ENCODE peak calls at places on chromosomes 7 and 10, in nine cellular contexts. P is heart right ventricle, G is IMR-90, X is PC-9, T is adrenal gland, A is heart left ventricle, J is brain microvascular endothelial cell, K is dorsolateral prefrontal cortex, D is MM.1S. Z is an unnamed sample.

GRCh38 chr10:16986406-16987128 is 143.0 kb downstream of the CUBN start:
- DNase-seq in D (no peak), P (no peak), X (no peak), G (peak), J (peak), A (no peak), T (no peak), K (no peak), Z (no peak)

GRCh38 chr10:74628136-74628535 is 198.3 kb upstream of the KAT6B start:
- DNase-seq in X (no peak), J (no peak), D (no peak), A (no peak), K (no peak), T (no peak), G (peak), P (no peak), Z (no peak)

GRCh38 chr7:113410791-113411190 is 292.4 kb upstream of the SMIM30 start:
- DNase-seq in J (no peak), K (no peak), A (no peak), D (no peak), T (no peak), G (no peak), X (no peak), P (no peak), Z (no peak)

GRCh38 chr7:70595741-70596574 is 536.0 kb upstream of the GALNT17 start:
- DNase-seq in J (no peak), P (no peak), K (no peak), D (peak), A (no peak), X (no peak), T (no peak), G (no peak), Z (no peak)

GRCh38 chr10:116737582-116738358 is 4.6 kb downstream of the HSPA12A start:
- DNase-seq in G (no peak), X (no peak), J (no peak), P (no peak), K (peak), T (no peak), D (no peak), A (no peak), Z (no peak)

GRCh38 chr7:151895008-151895661 is 18.2 kb upstream of the PRKAG2 start:
- DNase-seq in T (no peak), X (no peak), D (no peak), A (no peak), K (no peak), G (no peak), J (no peak), P (no peak), Z (no peak)

GRCh38 chr7:66781408-66782090 is 41.0 kb downstream of the RABGEF1 start:
- DNase-seq in P (no peak), A (no peak), X (no peak), G (no peak), T (no peak), J (no peak), K (no peak), D (no peak), Z (no peak)

GRCh38 chr10:13503745-13504463 is 24.9 kb downstream of the BEND7 start:
- DNase-seq in G (peak), J (peak), K (no peak), A (no peak), P (no peak), D (no peak), X (no peak), T (no peak), Z (no peak)

GRCh38 chr7:27960415-27960814 is 220.2 kb downstream of the JAZF1 start:
- DNase-seq in T (no peak), A (no peak), G (no peak), P (no peak), X (no peak), D (no peak), J (no peak), K (no peak), Z (no peak)

GRCh38 chr7:139830779-139831498 is 1.9 kb downstream of the TBXAS1 start:
- DNase-seq in X (no peak), D (no peak), G (no peak), P (no peak), K (no peak), A (no peak), J (no peak), T (no peak), Z (no peak)

GRCh38 chr7:22718911-22719420 is 8.0 kb upstream of the IL6 start:
- DNase-seq in G (no peak), A (no peak), X (no peak), K (no peak), D (no peak), P (no peak), J (no peak), T (no peak), Z (no peak)

GRCh38 chr7:153297141-153297540 is 537.6 kb downstream of the ACTR3B start:
- DNase-seq in G (no peak), A (no peak), T (peak), X (no peak), P (no peak), D (no peak), K (no peak), J (no peak), Z (no peak)

GRCh38 chr10:72308320-72308987 is 34.7 kb downstream of the DDIT4 start:
- DNase-seq in A (peak), J (peak), P (peak), K (no peak), G (peak), D (peak), X (peak), T (peak), Z (no peak)

GRCh38 chr7:97506728-97507127 is 225.2 kb upstream of the TAC1 start:
- DNase-seq in T (no peak), P (no peak), X (no peak), J (no peak), K (no peak), D (no peak), G (no peak), A (no peak), Z (no peak)

GRCh38 chr7:40965016-40965415 is 737.9 kb downstream of the INHBA start:
- DNase-seq in A (no peak), P (no peak), X (no peak), G (no peak), T (no peak), D (no peak), K (no peak), J (no peak), Z (no peak)

GRCh38 chr10:57579926-57580325 is 687.8 kb downstream of the IPMK start:
- DNase-seq in J (peak), X (no peak), A (no peak), T (no peak), G (peak), P (no peak), D (peak), K (no peak), Z (peak)

GRCh38 chr10:122237326-122237725 is 33.8 kb upstream of the BTBD16 start:
- DNase-seq in A (no peak), J (no peak), D (no peak), X (no peak), K (no peak), T (no peak), P (no peak), G (no peak), Z (no peak)

GRCh38 chr10:60426425-60426824 is 36.8 kb upstream of the ANK3 start:
- DNase-seq in P (no peak), T (no peak), K (no peak), D (no peak), J (peak), G (peak), X (no peak), A (no peak), Z (no peak)

GRCh38 chr10:30542001-30542861 is 87.3 kb downstream of the LYZL2 start:
- DNase-seq in P (no peak), G (no peak), X (no peak), J (no peak), K (no peak), T (peak), D (no peak), A (no peak), Z (no peak)

DNA sequence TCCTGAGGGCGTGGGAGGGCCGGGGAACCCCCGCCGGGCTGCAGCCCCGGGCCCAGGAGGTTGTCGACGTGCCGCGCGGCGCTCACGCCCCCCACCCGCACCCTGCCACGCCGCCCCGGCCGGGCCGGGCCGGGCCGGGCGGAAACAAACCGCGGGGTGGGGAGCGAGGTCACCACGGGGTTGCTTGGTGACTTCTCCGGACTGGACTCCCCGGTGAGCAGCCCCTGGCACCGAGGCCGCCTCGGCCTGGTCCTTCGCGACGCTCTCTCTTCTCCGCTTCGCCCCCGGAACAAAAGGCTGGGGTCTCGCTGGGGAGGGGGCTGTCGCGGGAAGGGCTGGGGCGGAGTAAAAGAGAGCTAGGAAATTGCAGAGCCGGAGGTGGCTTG is 478 bp downstream of the WIPF3 start:
- DNase-seq in J (no peak), D (no peak), K (no peak), T (peak), X (no peak), P (peak), G (no peak), A (no peak), Z (no peak)
- H3K4me3 ChIP-seq in J (peak), D (peak), K (peak), T (peak), X (no peak), P (peak), G (no peak), A (peak), Z (peak)

GRCh38 chr10:79066460-79067240 is 2.1 kb upstream of the ZMIZ1 start:
- DNase-seq in K (peak), T (no peak), D (peak), J (no peak), P (no peak), A (no peak), G (peak), X (peak), Z (no peak)

GRCh38 chr10:79068562-79069324 is at the start of gene ZMIZ1:
- DNase-seq in X (peak), T (peak), A (peak), K (peak), G (peak), J (peak), D (peak), P (peak), Z (no peak)

GRCh38 chr10:79065853-79066252 is 2.9 kb upstream of the ZMIZ1 start:
- DNase-seq in K (no peak), T (no peak), D (no peak), A (no peak), X (no peak), J (no peak), P (peak), G (no peak), Z (no peak)

GRCh38 chr10:79068203-79068561 is 584 bp upstream of the ZMIZ1 start:
- DNase-seq in D (no peak), T (no peak), A (peak), K (no peak), J (no peak), P (no peak), X (no peak), G (no peak), Z (no peak)

GRCh38 chr10:79067241-79068202 is 1.2 kb upstream of the ZMIZ1 start:
- DNase-seq in A (peak), X (peak), T (peak), G (peak), J (peak), P (peak), D (peak), K (peak), Z (no peak)
- H3K27ac ChIP-seq in A (peak), X (no peak), T (peak), G (peak), J (no peak), P (peak), D (no peak), K (peak), Z (peak)

GRCh38 chr10:96721207-96721572 is 876 bp upstream of the PIK3AP1 start:
- DNase-seq in K (no peak), X (no peak), T (no peak), J (no peak), D (no peak), G (no peak), P (no peak), A (no peak), Z (no peak)

GRCh38 chr10:96720422-96721206 is at the start of gene PIK3AP1:
- DNase-seq in K (no peak), D (peak), G (no peak), A (peak), T (peak), P (peak), X (peak), J (no peak), Z (no peak)

GRCh38 chr10:96719850-96720421 is 378 bp downstream of the PIK3AP1 start:
- DNase-seq in G (no peak), P (peak), X (no peak), A (peak), J (no peak), K (no peak), D (peak), T (peak), Z (no peak)

GRCh38 chr10:96718304-96718990 is 1.9 kb downstream of the PIK3AP1 start:
- DNase-seq in G (no peak), J (no peak), D (no peak), T (no peak), P (no peak), X (no peak), A (no peak), K (no peak), Z (no peak)

GRCh38 chr10:96719205-96719604 is 1.1 kb downstream of the PIK3AP1 start:
- DNase-seq in A (no peak), D (no peak), G (no peak), X (no peak), T (no peak), J (no peak), P (no peak), K (no peak), Z (no peak)
- TF ChIP-seq CTCF in A (no peak), D (no peak), G (no peak), X (no peak), T (no peak), J (no peak), P (no peak), K (no peak), Z (no peak)

DNA sequence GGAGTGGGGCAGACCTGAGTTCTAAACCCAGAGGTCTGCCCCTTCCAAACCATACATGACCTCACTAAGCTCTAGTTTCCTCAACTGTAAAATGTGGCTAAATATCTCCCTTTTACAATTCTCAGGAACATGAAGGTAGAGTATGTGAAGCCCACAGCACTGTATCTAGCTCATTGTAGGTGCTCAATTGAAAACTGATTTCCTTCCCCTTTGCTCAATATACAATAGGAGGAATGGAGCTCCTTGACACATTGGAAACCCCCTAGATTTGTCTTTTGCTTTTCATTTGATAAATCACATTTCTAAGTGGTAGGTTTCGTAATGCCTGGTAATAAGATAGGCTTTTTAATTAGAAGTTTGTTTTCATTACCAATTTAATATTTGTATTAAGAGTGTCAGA is 153.3 kb downstream of the ARID5B start:
- DNase-seq in T (no peak), P (no peak), X (no peak), D (no peak), G (no peak), J (no peak), A (no peak), K (no peak), Z (no peak)
- H3K4me3 ChIP-seq in T (no peak), P (no peak), X (no peak), D (no peak), G (peak), J (no peak), A (peak), K (no peak), Z (no peak)

DNA sequence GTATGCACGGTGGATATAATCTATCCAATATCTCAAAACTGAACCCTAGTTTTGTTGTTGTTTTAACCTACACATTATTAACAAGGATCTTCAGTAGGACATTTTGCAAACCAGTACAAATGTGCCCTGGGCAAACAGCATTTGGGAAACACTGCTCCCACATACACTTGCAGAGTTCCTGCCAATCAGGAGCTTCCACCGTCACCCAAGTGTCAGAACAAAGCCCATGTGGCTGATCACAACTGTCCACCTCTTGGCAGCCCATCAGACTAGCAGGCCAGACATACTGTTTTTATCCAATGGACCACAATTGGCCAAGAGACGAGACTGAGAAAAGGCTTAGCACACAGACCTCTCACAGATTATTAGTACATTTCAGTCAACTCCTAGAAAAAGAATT is 200.4 kb downstream of the FAM107B start:
- DNase-seq in K (no peak), J (no peak), X (no peak), G (no peak), P (no peak), D (no peak), A (no peak), T (no peak), Z (no peak)
- H3K27ac ChIP-seq in K (peak), J (no peak), X (peak), G (no peak), P (no peak), D (no peak), A (no peak), T (no peak), Z (no peak)

DNA sequence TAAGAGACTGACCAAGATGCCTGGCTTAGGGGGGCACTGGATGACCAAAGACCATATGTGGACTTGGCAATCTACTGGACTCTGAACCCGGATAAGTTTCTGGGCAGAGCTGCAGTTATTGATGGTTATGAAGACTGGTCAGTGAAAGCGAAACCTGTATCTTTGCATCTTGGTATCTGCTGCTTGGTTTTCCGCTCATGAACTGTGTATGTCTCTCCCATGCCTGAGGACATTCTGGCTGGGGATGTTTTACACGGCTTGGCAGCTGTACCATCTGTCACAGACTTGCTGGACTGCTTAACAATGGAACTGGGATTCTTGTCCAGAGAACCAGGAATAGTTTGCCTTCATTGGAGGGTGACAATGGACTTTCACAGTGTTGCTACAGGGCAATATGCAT is 119.9 kb upstream of the TMEM106B start:
- DNase-seq in D (no peak), J (no peak), K (no peak), G (no peak), X (no peak), P (no peak), A (no peak), T (no peak), Z (no peak)
- TF ChIP-seq CTCF in D (no peak), J (no peak), K (no peak), G (no peak), X (no peak), P (no peak), A (no peak), T (no peak), Z (no peak)

DNA sequence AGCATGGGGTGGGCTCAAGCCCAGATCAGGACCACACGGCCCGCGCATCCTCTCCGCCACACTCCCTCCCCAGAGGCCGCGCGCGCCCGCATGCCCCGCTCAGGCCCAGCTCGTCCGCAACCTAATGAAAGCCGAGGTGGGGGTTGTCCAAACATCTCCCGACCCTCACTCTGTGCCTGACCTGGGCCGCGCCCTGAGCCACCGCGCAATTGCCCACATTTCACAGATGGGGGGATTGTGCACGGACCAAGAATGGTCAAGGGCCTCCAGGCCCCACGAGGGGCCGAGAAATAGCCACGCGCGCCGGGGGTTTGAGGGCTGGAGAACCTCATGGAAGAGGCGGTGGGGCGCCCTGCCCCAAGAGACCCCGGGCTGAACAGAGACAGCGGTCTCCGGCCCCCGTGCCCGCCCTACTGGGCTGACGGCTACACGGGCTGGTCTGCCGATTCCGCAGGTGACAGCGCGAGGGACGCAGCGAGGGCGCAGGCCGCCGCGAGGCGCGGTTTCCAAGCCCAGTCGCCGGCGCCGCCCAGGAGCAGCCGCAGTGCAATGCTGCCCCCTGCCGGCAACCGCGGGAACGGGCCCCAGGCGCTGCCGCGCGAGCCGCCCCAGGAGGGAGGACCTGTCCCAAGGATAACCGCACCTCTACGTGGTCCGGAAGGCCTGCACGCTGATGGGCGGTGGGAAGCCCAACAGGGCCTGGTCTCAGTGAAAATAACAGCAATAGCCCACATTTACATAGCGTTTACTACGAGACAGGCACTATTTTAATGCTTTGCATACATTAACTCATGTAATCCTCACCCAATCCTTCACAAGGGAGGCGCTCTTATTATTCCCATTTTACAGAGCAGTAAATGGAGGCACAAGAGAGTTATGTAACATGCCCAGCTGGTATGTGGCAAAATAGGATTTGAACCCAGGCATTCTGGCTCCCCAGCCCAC is 10.5 kb upstream of the GRID1 start:
- DNase-seq in T (peak), A (peak), K (peak), J (peak), X (peak), D (peak), G (peak), P (peak), Z (peak)
- H3K4me3 ChIP-seq in T (peak), A (peak), K (peak), J (peak), X (no peak), D (peak), G (no peak), P (peak), Z (no peak)